ENCODE peak calls at places on chromosomes 3 and 15, in four cellular contexts. A is hypothalamus, E is left ventricle myocardium inferior, M is iPS-NIHi11. D is an unnamed sample.

GRCh38 chr3:46812237-46812791 is 50.9 kb downstream of the MYL3 start:
- DNase-seq in A (no peak), E (peak), M (peak), D (peak)

GRCh38 chr3:98735761-98736269 is 27.3 kb upstream of the ST3GAL6 start:
- DNase-seq in A (no peak), E (no peak), M (no peak), D (no peak)

GRCh38 chr3:123270818-123271217 is 69.1 kb downstream of the SEC22A start:
- DNase-seq in A (no peak), E (no peak), M (no peak), D (no peak)

GRCh38 chr3:150449169-150449721 is 41.1 kb downstream of the TSC22D2 start:
- DNase-seq in A (no peak), E (no peak), M (no peak), D (no peak)

GRCh38 chr3:127204841-127205582 is 12.1 kb downstream of the PRR23E start:
- DNase-seq in A (no peak), E (no peak), M (no peak), D (no peak)

GRCh38 chr3:18389108-18389733 is 35.9 kb downstream of the SATB1 start:
- DNase-seq in A (no peak), E (no peak), M (no peak), D (no peak)

GRCh38 chr15:70375006-70375409 is 277.3 kb upstream of the TLE3 start:
- DNase-seq in A (no peak), E (no peak), M (no peak), D (no peak)

GRCh38 chr3:33749546-33750215 is 31.6 kb upstream of the CLASP2 start:
- DNase-seq in A (no peak), E (no peak), M (no peak), D (peak)

GRCh38 chr15:43934480-43934879 is 107.7 kb downstream of the WDR76 start:
- DNase-seq in A (no peak), E (no peak), M (no peak), D (no peak)

GRCh38 chr3:112979244-112979832 is 4.4 kb upstream of the CD200R1 start:
- DNase-seq in A (no peak), E (no peak), M (peak), D (no peak)

GRCh38 chr3:183984337-183984736 is 33.3 kb downstream of the ABCC5 start:
- DNase-seq in A (no peak), E (no peak), M (no peak), D (no peak)

GRCh38 chr15:67048281-67049279 is 16.8 kb upstream of the SMAD3 start:
- DNase-seq in A (no peak), E (peak), M (no peak), D (peak)

GRCh38 chr3:129656659-129657247 is 50.3 kb upstream of the PLXND1 start:
- DNase-seq in A (no peak), E (no peak), M (no peak), D (no peak)

GRCh38 chr15:95284933-95285401 is 1045.5 kb upstream of the NR2F2 start:
- DNase-seq in A (no peak), E (no peak), M (no peak), D (peak)